ENCODE peak calls at places on chromosomes 7 and 10, in ten cellular contexts. R, X, W, D, K, Y, G, A, P and N are unnamed samples.
A peak's percentile ranks its signal among the peaks of the same experiment; 100 is the strongest.

GRCh38 chr10:96124230-96125141 is 5.6 kb upstream of the ZNF518A start:
- DNase-seq in R (peak; percentile 93), X (peak; percentile 23), W (peak; percentile 67), D (no peak), K (no peak), Y (no peak), G (no peak), A (peak; percentile 61), P (peak; percentile 78), N (no peak)

GRCh38 chr10:119025776-119026175 is 3.7 kb upstream of the NANOS1 start:
- DNase-seq in R (no peak), X (no peak), W (peak; percentile 29), D (no peak), K (no peak), Y (no peak), G (no peak), A (no peak), P (no peak), N (no peak)

GRCh38 chr7:2716906-2717292 is 28.9 kb downstream of the AMZ1 start:
- DNase-seq in R (no peak), X (no peak), W (no peak), D (no peak), K (no peak), Y (no peak), G (no peak), A (no peak), P (no peak), N (no peak)

GRCh38 chr10:10804998-10805737 is 212.5 kb upstream of the CELF2 start:
- DNase-seq in R (no peak), X (peak; percentile 93), W (no peak), D (no peak), K (no peak), Y (no peak), G (no peak), A (no peak), P (peak; percentile 41), N (peak; percentile 80)

GRCh38 chr10:74704629-74705360 is 121.6 kb upstream of the KAT6B start:
- DNase-seq in R (no peak), X (peak; percentile 37), W (peak; percentile 43), D (no peak), K (no peak), Y (no peak), G (no peak), A (no peak), P (no peak), N (no peak)

GRCh38 chr7:7738177-7738576 is 19.8 kb upstream of the RPA3 start:
- DNase-seq in R (no peak), X (no peak), W (no peak), D (no peak), K (no peak), Y (no peak), G (no peak), A (no peak), P (no peak), N (no peak)

GRCh38 chr7:90574136-90574819 is 21.8 kb upstream of the CDK14 start:
- DNase-seq in R (no peak), X (peak; percentile 79), W (no peak), D (peak; percentile 51), K (no peak), Y (no peak), G (peak; percentile 76), A (no peak), P (peak; percentile 47), N (no peak)

GRCh38 chr7:157028528-157028903 is 18.1 kb upstream of the MNX1 start:
- DNase-seq in R (no peak), X (no peak), W (no peak), D (no peak), K (no peak), Y (no peak), G (no peak), A (no peak), P (no peak), N (no peak)

GRCh38 chr7:116772926-116773749 is 89.2 kb upstream of the CAPZA2 start:
- DNase-seq in R (no peak), X (no peak), W (no peak), D (no peak), K (no peak), Y (no peak), G (no peak), A (no peak), P (no peak), N (no peak)

GRCh38 chr10:63494951-63495350 is 26.2 kb upstream of the REEP3 start:
- DNase-seq in R (no peak), X (no peak), W (no peak), D (no peak), K (no peak), Y (no peak), G (no peak), A (peak; percentile 41), P (no peak), N (no peak)

GRCh38 chr10:124418726-124419501 is at the start of gene OAT:
- DNase-seq in R (peak; percentile 84), X (peak; percentile 93), W (peak; percentile 93), D (peak; percentile 97), K (peak; percentile 89), Y (peak; percentile 97), G (peak; percentile 98), A (peak; percentile 99), P (peak; percentile 98), N (peak; percentile 59)
- TF ChIP-seq CTCF in R (no peak), X (no peak), W (no peak), D (no peak), K (no peak), Y (no peak), G (no peak), A (peak; percentile 42), P (peak; percentile 18), N (peak; percentile 41)

GRCh38 chr7:151017953-151018420 is 6.3 kb downstream of the ATG9B start:
- DNase-seq in R (peak; percentile 58), X (peak; percentile 32), W (peak; percentile 35), D (peak; percentile 74), K (no peak), Y (peak; percentile 85), G (no peak), A (peak; percentile 90), P (peak; percentile 84), N (no peak)
- H3K27me3 ChIP-seq in R (peaks cover 18% of the 10 kb centered on the region), X (peaks cover 36% of the 10 kb centered on the region), W (no peaks in the 10 kb centered on the region), D (no peaks in the 10 kb centered on the region), K (no peaks in the 10 kb centered on the region), Y (no peaks in the 10 kb centered on the region), G (no peaks in the 10 kb centered on the region), A (peaks cover 48% of the 10 kb centered on the region), P (peaks cover 33% of the 10 kb centered on the region), N (peaks cover 27% of the 10 kb centered on the region)

DNA sequence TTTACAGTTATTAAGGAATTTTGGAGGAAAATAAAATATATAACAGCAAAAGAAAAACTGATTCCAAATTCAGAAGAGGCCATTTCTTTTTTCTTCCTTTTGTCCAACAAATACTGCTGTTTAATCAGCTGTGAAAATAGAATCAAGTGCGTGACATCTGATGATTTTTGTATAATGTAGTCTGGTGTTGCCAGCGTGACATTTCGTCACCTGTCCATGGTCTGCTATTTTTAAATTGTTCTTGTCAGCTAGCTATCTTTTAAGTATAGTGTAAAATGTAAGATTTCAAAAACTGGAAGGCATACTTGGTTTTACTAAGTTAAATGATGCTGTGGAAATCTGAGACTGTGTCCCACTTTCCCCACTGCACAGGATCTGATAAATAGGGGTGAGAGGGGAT is 105.9 kb downstream of the CPEB3 start:
- DNase-seq in R (no peak), X (no peak), W (no peak), D (no peak), K (no peak), Y (no peak), G (no peak), A (no peak), P (no peak), N (no peak)
- H3K4me3 ChIP-seq in R (no peak overlapping the region), X (no peak overlapping the region), W (no peak overlapping the region), D (no peak overlapping the region), K (no peak overlapping the region), Y (no peak overlapping the region), G (no peak overlapping the region), A (no peak overlapping the region), P (no peak overlapping the region), N (no peak overlapping the region)

GRCh38 chr10:104642001-104642270 is 846 bp downstream of the SORCS3 start:
- DNase-seq in R (no peak), X (no peak), W (no peak), D (no peak), K (no peak), Y (no peak), G (no peak), A (peak; percentile 46), P (no peak), N (no peak)

GRCh38 chr10:104641150-104642000 is at the start of gene SORCS3:
- DNase-seq in R (no peak), X (peak; percentile 7), W (no peak), D (no peak), K (no peak), Y (no peak), G (peak; percentile 9), A (peak; percentile 70), P (peak; percentile 21), N (no peak)

GRCh38 chr10:104640339-104641149 is 546 bp upstream of the SORCS3 start:
- DNase-seq in R (no peak), X (no peak), W (no peak), D (no peak), K (no peak), Y (no peak), G (no peak), A (peak; percentile 61), P (peak; percentile 49), N (no peak)

GRCh38 chr10:104639595-104640338 is 1.3 kb upstream of the SORCS3 start:
- DNase-seq in R (no peak), X (no peak), W (no peak), D (no peak), K (no peak), Y (no peak), G (no peak), A (peak; percentile 57), P (no peak), N (no peak)

GRCh38 chr10:104638861-104639594 is 2.1 kb upstream of the SORCS3 start:
- DNase-seq in R (no peak), X (no peak), W (no peak), D (no peak), K (no peak), Y (no peak), G (no peak), A (peak; percentile 84), P (peak; percentile 68), N (no peak)
- TF ChIP-seq CTCF in R (no peak), X (no peak), W (no peak), D (no peak), K (no peak), Y (no peak), G (peak; percentile 48), A (peak; percentile 79), P (peak; percentile 67), N (peak; percentile 21)

GRCh38 chr7:137671920-137672319 is 174.9 kb downstream of the DGKI start:
- DNase-seq in R (no peak), X (no peak), W (no peak), D (no peak), K (no peak), Y (no peak), G (no peak), A (no peak), P (no peak), N (no peak)
- H3K27me3 ChIP-seq in R (no peaks in the 10 kb centered on the region), X (no peaks in the 10 kb centered on the region), W (no peaks in the 10 kb centered on the region), D (no peaks in the 10 kb centered on the region), K (no peaks in the 10 kb centered on the region), Y (no peaks in the 10 kb centered on the region), G (no peaks in the 10 kb centered on the region), A (no peaks in the 10 kb centered on the region), P (no peaks in the 10 kb centered on the region), N (no peaks in the 10 kb centered on the region)

DNA sequence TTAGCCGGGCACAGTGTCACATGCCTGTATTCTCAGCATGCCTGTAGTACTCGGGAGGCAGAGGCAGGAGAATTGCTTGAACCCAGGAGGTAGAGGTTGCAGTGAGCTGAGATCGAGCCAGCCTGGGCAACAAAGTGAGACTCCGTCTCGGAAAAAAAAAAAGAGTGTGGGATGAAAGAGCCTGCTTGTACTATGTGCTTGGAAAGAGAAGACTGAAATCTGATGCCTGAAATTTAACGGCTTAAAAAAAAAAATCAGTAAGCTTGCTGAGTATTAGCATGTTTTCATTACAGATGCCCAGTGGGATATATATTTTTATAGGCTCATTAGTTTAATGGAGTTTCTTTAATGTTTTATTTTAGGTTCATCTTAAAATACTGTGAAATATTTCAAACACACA is 4.2 kb downstream of the NT5C2 start:
- DNase-seq in R (no peak), X (peak; percentile 55), W (no peak), D (no peak), K (no peak), Y (no peak), G (no peak), A (no peak), P (no peak), N (no peak)
- H3K4me3 ChIP-seq in R (no peak overlapping the region), X (no peak overlapping the region), W (no peak overlapping the region), D (no peak overlapping the region), K (peak overlapping the region; percentile 35), Y (no peak overlapping the region), G (no peak overlapping the region), A (no peak overlapping the region), P (no peak overlapping the region), N (no peak overlapping the region)